ENCODE peak calls at places on chromosomes 3 and 15, in eight cellular contexts. W is transverse colon, A is prostate gland, K is K562, P is endothelial cell of umbilical vein, X is breast epithelium, Y is upper lobe of left lung, T is HCT116. O is an unnamed sample.
A peak's percentile ranks its signal among the peaks of the same experiment; 100 is the strongest.

GRCh38 chr3:149395107-149396089 is 17.9 kb upstream of the TM4SF1 start:
- DNase-seq in K (no peak), T (no peak), W (no peak), A (peak; percentile 41), Y (no peak), P (peak; percentile 98), X (no peak), O (no peak)

GRCh38 chr15:101124731-101125558 is 126.9 kb downstream of the CHSY1 start:
- DNase-seq in X (no peak), K (no peak), Y (no peak), A (no peak), T (peak; percentile 15), P (peak; percentile 41), W (no peak), O (no peak)

GRCh38 chr3:10753964-10754363 is 62.1 kb upstream of the SLC6A11 start:
- DNase-seq in K (peak; percentile 67), T (no peak), X (no peak), Y (no peak), W (no peak), P (peak; percentile 36), A (peak; percentile 32), O (no peak)

GRCh38 chr3:175484666-175485065 is 625.5 kb downstream of the NAALADL2 start:
- DNase-seq in K (no peak), T (no peak), W (no peak), Y (no peak), X (no peak), P (no peak), A (peak; percentile 21), O (no peak)

GRCh38 chr3:9779721-9780450 is 10.1 kb upstream of the CAMK1 start:
- DNase-seq in P (no peak), Y (peak; percentile 37), T (no peak), W (peak; percentile 24), A (no peak), X (no peak), K (no peak), O (no peak)

GRCh38 chr3:69322110-69322509 is 63.8 kb downstream of the FRMD4B start:
- DNase-seq in Y (no peak), X (no peak), A (no peak), K (no peak), W (no peak), T (no peak), P (no peak), O (no peak)

GRCh38 chr3:147419062-147419701 is 10.0 kb downstream of the ZIC1 start:
- DNase-seq in Y (no peak), A (no peak), X (no peak), W (no peak), P (no peak), K (peak; percentile 73), T (no peak), O (no peak)

GRCh38 chr3:176927985-176928931 is 269.0 kb downstream of the TBL1XR1 start:
- DNase-seq in W (no peak), K (no peak), X (no peak), P (no peak), T (no peak), Y (peak; percentile 53), A (no peak), O (no peak)

GRCh38 chr15:23642413-23643044 is 5.1 kb downstream of the MAGEL2 start:
- DNase-seq in X (no peak), Y (peak; percentile 45), P (peak; percentile 37), A (peak; percentile 32), K (peak; percentile 76), W (peak; percentile 61), T (peak; percentile 23), O (no peak)

GRCh38 chr3:195909645-195910498 is 1.5 kb upstream of the TNK2 start:
- DNase-seq in T (peak; percentile 23), A (peak; percentile 88), K (peak; percentile 100), X (peak; percentile 77), Y (peak; percentile 91), W (peak; percentile 92), P (peak; percentile 73), O (no peak)

GRCh38 chr3:145058483-145058882 is 1086.9 kb downstream of the DIPK2A start:
- DNase-seq in W (no peak), X (no peak), T (no peak), K (no peak), P (peak; percentile 6), Y (no peak), A (no peak), O (no peak)

DNA sequence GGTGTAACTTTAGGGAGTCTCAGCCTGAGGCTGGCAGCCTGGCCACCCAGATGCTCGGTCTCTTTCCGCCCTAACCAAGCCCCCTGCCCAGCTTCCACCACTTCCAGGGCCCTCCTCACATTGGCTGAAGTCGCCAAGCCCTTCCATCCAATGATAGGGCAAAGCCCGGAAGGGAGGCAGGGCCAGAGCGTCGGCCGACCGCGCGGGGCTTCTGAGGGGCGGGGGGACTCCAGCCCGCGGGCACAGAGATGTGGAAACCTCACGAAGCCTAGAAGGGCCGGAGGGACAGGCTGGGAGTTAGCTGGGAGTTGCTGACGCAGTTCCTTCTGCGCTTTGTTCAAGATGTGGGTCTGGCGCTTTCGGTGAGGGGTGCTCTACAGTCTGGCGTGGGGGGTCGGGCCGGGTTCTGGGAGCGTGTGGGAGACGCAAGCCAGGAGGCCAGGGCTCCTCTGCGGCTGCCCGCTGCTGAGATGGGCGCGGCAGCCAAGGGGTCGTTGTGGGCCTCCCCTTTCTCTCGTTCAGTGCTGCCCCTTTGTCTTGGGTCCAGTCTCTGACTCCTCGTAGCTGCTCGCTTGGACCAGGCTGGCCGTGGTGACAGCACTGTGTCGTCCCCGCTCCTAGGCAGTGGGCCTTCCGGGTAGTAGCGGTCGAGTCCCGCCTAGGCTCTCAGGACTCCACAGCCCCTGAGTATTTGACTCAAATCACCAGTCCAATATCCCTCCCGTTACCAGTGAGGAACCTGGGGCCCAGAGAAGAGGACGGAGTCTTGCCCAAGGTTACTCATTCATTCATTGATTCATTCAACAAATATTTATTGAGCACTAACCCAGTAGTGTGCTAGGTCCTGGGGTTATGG is at the start of gene ZNF660:
- DNase-seq in W (peak; percentile 37), X (peak; percentile 19), T (no peak), Y (peak; percentile 55), K (peak; percentile 17), P (peak; percentile 55), A (no peak), O (peak; percentile 92)
- TF ChIP-seq POLR2A in W (peak; percentile 40), X (no peak), T (no peak), Y (no peak), K (no peak), P (no peak), A (no peak), O (no peak)

DNA sequence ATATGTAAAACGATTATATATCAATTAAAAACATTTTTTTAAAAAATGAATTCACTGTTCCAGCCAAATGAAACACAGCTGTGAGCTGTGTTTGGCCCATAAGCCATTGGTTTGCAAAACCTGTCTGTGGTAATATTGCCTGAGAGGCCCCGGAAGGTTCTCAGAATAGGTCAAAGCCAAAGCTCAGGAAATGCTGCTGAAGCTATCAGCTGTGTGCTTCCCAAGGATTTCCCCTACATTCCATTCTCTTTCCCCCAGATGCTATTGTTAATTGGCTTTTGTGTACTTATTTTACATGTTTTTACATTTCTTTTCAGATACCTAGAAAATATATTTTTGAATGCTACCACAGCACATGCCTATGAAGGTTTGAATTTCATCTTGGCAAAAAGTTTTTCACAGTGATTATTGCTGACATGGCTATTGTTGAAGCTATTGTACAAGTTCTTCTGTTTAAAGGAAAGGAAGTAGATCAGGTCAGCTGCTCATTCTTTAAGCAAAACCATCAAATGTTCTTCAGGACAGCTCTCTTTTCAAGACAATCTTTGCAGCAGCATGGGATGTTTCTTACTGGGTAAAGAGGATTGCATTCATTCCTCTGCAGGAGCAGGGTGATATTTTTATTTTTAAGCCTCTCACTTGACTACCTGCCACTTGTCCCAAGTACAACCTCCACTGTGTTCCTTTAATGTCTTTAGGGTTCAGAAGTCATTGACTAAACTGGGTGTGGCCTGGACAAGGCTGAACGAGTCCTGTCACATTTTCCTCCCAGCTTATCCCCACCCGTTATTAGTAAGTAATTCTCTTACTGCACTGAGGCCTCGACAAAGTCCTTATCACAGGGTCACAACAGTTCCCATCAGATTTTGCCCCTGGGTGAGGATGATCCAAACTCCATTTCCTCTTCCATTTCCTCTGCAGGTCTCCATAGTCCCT is 26.3 kb upstream of the BNC1 start:
- DNase-seq in Y (no peak), T (no peak), K (no peak), A (no peak), X (no peak), W (no peak), P (peak; percentile 68), O (peak; percentile 8)
- H3K4me1 ChIP-seq in Y (no peaks in the 10 kb centered on the region), T (peaks cover 18% of the 10 kb centered on the region), K (no peaks in the 10 kb centered on the region), A (no peaks in the 10 kb centered on the region), X (no peaks in the 10 kb centered on the region), W (no peaks in the 10 kb centered on the region), P (peaks cover 15% of the 10 kb centered on the region), O (peaks cover 3% of the 10 kb centered on the region)

DNA sequence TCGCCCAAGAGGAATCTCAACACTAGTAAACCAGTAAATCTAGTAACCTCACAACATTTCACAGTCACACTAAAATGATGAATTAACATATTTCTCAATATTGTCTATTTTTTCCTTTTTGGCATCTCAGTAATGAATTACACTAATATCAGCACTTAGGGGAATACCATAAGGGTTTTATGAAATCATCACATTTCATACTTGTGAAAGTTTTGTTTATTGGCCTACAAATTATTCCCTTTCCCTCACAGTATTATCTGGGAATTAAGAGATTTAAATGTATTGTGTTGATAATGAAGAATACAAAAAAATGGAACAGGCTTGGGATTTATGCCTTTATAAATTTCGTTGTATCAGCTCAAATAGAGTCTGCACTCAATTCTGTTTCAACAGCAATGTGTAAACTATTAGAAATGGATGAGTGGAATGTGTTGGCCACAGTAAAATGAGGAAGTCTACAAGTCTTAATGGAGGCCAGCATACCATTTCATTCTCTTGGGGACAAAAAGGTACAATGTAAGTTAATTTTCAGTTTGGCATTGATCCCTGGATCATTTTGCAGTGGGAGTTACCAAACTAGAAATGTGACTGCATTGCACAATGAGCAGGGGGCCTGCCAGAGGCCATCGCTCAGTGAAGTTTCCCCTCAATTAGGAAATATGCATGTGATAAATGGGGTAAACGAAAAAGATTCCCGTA is 195.4 kb downstream of the FMN1 start:
- DNase-seq in T (no peak), P (no peak), A (no peak), X (no peak), W (no peak), K (no peak), Y (no peak), O (no peak)
- TF ChIP-seq POLR2AphosphoS5 in T (no peak), P (no peak), A (no peak), X (no peak), W (no peak), K (no peak), Y (no peak), O (peak; percentile 62)

GRCh38 chr3:39144748-39145380 is 8.5 kb downstream of the CSRNP1 start:
- DNase-seq in W (peak; percentile 9), Y (no peak), T (no peak), X (no peak), K (no peak), A (no peak), P (no peak), O (no peak)
- TF ChIP-seq POLR2A in W (no peak), Y (no peak), T (no peak), X (no peak), K (no peak), A (no peak), P (no peak), O (no peak)